ENCODE peak calls at places on chromosomes 11 and 22, in ten cellular contexts. Y, E, G, I, H, F, W, T, D and L are unnamed samples.

GRCh38 chr11:126790550-126790981 is 210.0 kb downstream of the KIRREL3 start:
- DNase-seq in H (peak; percentile 93), T (peak; percentile 77), E (no peak), F (peak; percentile 12), Y (peak; percentile 72), I (no peak), W (no peak), D (no peak), G (no peak), L (no peak)

GRCh38 chr11:3134651-3135490 is 30.2 kb downstream of the OSBPL5 start:
- DNase-seq in F (no peak), H (no peak), I (no peak), E (no peak), G (no peak), Y (no peak), D (no peak), T (no peak), W (peak; percentile 20), L (peak; percentile 8)

GRCh38 chr22:47690166-47690565 is 927.7 kb downstream of the TBC1D22A start:
- DNase-seq in I (no peak), W (no peak), E (no peak), G (no peak), T (no peak), F (no peak), H (no peak), Y (no peak), D (no peak), L (no peak)

GRCh38 chr22:23533328-23533762 is 46.7 kb downstream of the IGLL1 start:
- DNase-seq in H (no peak), F (peak; percentile 17), D (peak; percentile 84), W (peak; percentile 41), T (no peak), Y (no peak), E (peak; percentile 25), G (no peak), I (no peak), L (no peak)

GRCh38 chr11:103648054-103648453 is 388.4 kb upstream of the DDI1 start:
- DNase-seq in Y (no peak), F (no peak), W (no peak), I (no peak), D (no peak), T (no peak), G (no peak), E (no peak), H (no peak), L (no peak)

GRCh38 chr11:5891216-5891800 is 1.7 kb upstream of the OR52E5 start:
- DNase-seq in Y (peak; percentile 11), H (peak; percentile 4), I (no peak), G (no peak), T (no peak), F (no peak), D (no peak), E (no peak), W (no peak), L (no peak)

GRCh38 chr11:132200303-132200936 is 830.0 kb downstream of the NTM start:
- DNase-seq in I (no peak), F (peak; percentile 36), T (no peak), H (no peak), G (no peak), W (no peak), E (no peak), Y (no peak), D (no peak), L (no peak)

GRCh38 chr22:29083576-29084566 is 11.0 kb downstream of the KREMEN1 start:
- DNase-seq in W (no peak), Y (peak; percentile 45), E (peak; percentile 62), I (no peak), F (no peak), G (no peak), H (no peak), D (no peak), T (no peak), L (no peak)

GRCh38 chr11:130781906-130782305 is 134.4 kb downstream of the SNX19 start:
- DNase-seq in T (no peak), G (no peak), F (no peak), E (no peak), W (no peak), Y (peak; percentile 81), I (no peak), H (peak; percentile 75), D (no peak), L (no peak)

GRCh38 chr11:106399624-106400023 is 322.2 kb downstream of the AASDHPPT start:
- DNase-seq in E (no peak), T (no peak), I (no peak), Y (no peak), F (no peak), H (no peak), D (no peak), G (no peak), W (no peak), L (no peak)

GRCh38 chr11:67349457-67349856 is 3.9 kb downstream of the POLD4 start:
- DNase-seq in T (no peak), W (no peak), G (no peak), Y (no peak), E (no peak), F (no peak), D (no peak), H (no peak), I (no peak), L (no peak)